ENCODE peak calls at places on chromosomes 5 and 9, in five cellular contexts. X is endothelial cell, B is nephron progenitor cell, Q is fibroblast of lung, C is left ventricle myocardium inferior. Y is an unnamed sample.

GRCh38 chr5:127031147-127031862 is 947 bp upstream of the MARCHF3 start:
- DNase-seq in X (no peak), B (peak), Q (peak), C (no peak), Y (peak)

GRCh38 chr5:173328896-173329369 is 719 bp upstream of the STC2 start:
- DNase-seq in X (no peak), B (peak), Q (peak), C (no peak), Y (no peak)

GRCh38 chr5:101425345-101425744 is 522.3 kb upstream of the ST8SIA4 start:
- DNase-seq in X (no peak), B (no peak), Q (peak), C (no peak), Y (no peak)

GRCh38 chr5:142719836-142720330 is 34.0 kb upstream of the FGF1 start:
- DNase-seq in X (no peak), B (no peak), Q (no peak), C (no peak), Y (no peak)

GRCh38 chr9:132090771-132091170 is 11.1 kb upstream of the MED27 start:
- DNase-seq in X (no peak), B (no peak), Q (peak), C (no peak), Y (no peak)

GRCh38 chr5:142689081-142689480 is 3.2 kb upstream of the FGF1 start:
- DNase-seq in X (no peak), B (no peak), Q (no peak), C (no peak), Y (no peak)

GRCh38 chr5:140141241-140141640 is 15.5 kb downstream of the IGIP start:
- DNase-seq in X (no peak), B (no peak), Q (peak), C (no peak), Y (no peak)

GRCh38 chr5:174617285-174617684 is 107.1 kb upstream of the MSX2 start:
- DNase-seq in X (no peak), B (no peak), Q (no peak), C (no peak), Y (no peak)

GRCh38 chr5:94245608-94246007 is 372.8 kb downstream of the KIAA0825 start:
- DNase-seq in X (no peak), B (no peak), Q (peak), C (no peak), Y (no peak)

GRCh38 chr9:21709464-21710058 is 92.9 kb upstream of the MTAP start:
- DNase-seq in X (peak), B (peak), Q (peak), C (no peak), Y (peak)

GRCh38 chr9:97419315-97419867 is 7.5 kb downstream of the TDRD7 start:
- DNase-seq in X (no peak), B (no peak), Q (peak), C (no peak), Y (no peak)

GRCh38 chr9:93085676-93086075 is 10.3 kb upstream of the CARD19 start:
- DNase-seq in X (no peak), B (no peak), Q (no peak), C (no peak), Y (no peak)

GRCh38 chr9:133086894-133087293 is 25.1 kb downstream of the CEL start:
- DNase-seq in X (no peak), B (no peak), Q (no peak), C (no peak), Y (no peak)

GRCh38 chr5:370311-370958 is 48.9 kb downstream of the AHRR start:
- DNase-seq in X (no peak), B (no peak), Q (no peak), C (no peak), Y (peak)

GRCh38 chr5:139726248-139726647 is 69.4 kb upstream of the PSD2 start:
- DNase-seq in X (no peak), B (no peak), Q (no peak), C (no peak), Y (no peak)

GRCh38 chr9:90053027-90053426 is 448.2 kb downstream of the GADD45G start:
- DNase-seq in X (no peak), B (peak), Q (no peak), C (no peak), Y (peak)

GRCh38 chr9:90140131-90140818 is 502.3 kb downstream of the DIRAS2 start:
- DNase-seq in X (no peak), B (peak), Q (no peak), C (no peak), Y (no peak)

GRCh38 chr5:75668348-75668895 is 48.8 kb downstream of the POC5 start:
- DNase-seq in X (no peak), B (no peak), Q (peak), C (no peak), Y (no peak)

GRCh38 chr5:75664933-75665332 is 52.3 kb downstream of the POC5 start:
- DNase-seq in X (no peak), B (no peak), Q (no peak), C (no peak), Y (no peak)

GRCh38 chr5:75667586-75667985 is 49.7 kb downstream of the POC5 start:
- DNase-seq in X (no peak), B (no peak), Q (no peak), C (no peak), Y (no peak)

GRCh38 chr5:75668988-75669760 is 48.1 kb downstream of the POC5 start:
- DNase-seq in X (no peak), B (no peak), Q (peak), C (no peak), Y (no peak)

GRCh38 chr5:75666801-75667200 is 50.4 kb downstream of the POC5 start:
- DNase-seq in X (no peak), B (no peak), Q (peak), C (no peak), Y (no peak)
- TF ChIP-seq CTCF in X (no peak), B (no peak), Q (no peak), C (no peak), Y (no peak)

DNA sequence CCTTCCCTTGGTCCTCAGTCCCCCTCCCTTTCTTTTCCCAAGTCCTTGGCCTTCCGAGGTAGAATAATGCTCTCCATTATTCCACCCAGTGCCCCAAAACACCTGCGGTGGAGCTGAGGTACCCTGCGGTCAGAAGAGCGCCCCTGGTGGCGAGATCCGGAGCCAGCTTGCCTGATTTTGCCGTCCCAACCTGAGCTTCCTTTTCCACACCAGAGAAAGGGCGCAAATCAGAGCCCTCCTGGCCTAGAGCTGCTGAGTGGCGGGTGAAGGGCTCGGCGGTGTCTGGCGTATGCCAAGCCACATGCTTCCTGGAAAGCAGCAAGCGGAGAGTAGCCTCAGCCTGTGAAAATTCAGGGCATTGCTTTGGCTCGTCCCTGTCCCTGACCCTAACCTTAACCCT is 21.1 kb upstream of the CARTPT start:
- DNase-seq in X (no peak), B (peak), Q (no peak), C (peak), Y (peak)
- TF ChIP-seq CTCF in X (peak), B (peak), Q (peak), C (peak), Y (peak)

GRCh38 chr5:175855041-175855720 is 16.2 kb upstream of the CPLX2 start:
- DNase-seq in X (no peak), B (no peak), Q (no peak), C (no peak), Y (no peak)

GRCh38 chr5:175851311-175851710 is 20.1 kb upstream of the CPLX2 start:
- DNase-seq in X (no peak), B (no peak), Q (no peak), C (no peak), Y (no peak)

GRCh38 chr5:175851727-175852126 is 19.7 kb upstream of the CPLX2 start:
- DNase-seq in X (no peak), B (no peak), Q (no peak), C (no peak), Y (no peak)

GRCh38 chr5:175854231-175855040 is 16.9 kb upstream of the CPLX2 start:
- DNase-seq in X (no peak), B (no peak), Q (no peak), C (no peak), Y (no peak)

GRCh38 chr5:175853573-175854230 is 17.7 kb upstream of the CPLX2 start:
- DNase-seq in X (no peak), B (no peak), Q (no peak), C (peak), Y (no peak)
- TF ChIP-seq CTCF in X (no peak), B (no peak), Q (no peak), C (no peak), Y (no peak)

DNA sequence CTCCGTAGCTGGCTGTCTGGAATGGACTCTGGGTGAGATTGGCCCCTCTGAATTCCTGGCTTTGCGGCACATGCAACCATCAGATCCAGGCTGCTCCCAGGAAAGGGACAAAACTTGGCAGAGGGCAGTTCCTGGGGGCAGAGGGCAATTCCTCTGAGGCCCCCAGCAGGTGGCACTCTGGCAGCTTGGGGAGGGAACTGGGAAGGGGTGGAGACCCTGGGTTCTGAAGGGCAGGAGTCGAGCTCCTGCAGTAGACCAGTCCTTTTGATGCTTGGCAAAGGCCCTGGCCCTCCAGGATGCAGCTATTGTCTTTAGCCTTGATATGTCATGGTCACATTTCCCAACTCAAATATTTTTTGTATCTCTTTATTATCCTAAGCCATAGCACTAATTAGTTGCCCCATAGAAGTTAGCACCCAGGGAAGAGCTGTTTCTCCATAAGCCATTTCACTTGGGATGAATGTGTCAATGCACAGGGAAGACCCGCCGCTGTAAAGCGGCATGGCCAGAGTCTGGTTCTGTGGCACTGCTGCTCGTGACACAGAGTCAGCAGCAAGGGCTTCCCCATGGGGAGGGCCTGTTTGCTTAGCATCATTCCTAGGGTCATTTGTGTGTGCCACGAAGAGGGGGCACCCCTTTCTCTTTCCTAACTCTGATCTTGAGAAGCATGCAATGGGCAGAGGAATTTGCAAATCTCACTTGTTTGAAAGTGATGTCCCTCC is 51.2 kb upstream of the CDK20 start:
- DNase-seq in X (no peak), B (no peak), Q (no peak), C (no peak), Y (no peak)
- TF ChIP-seq CTCF in X (no peak), B (no peak), Q (no peak), C (no peak), Y (no peak)

GRCh38 chr5:8340261-8340660 is 471.3 kb downstream of the MTRR start:
- DNase-seq in X (no peak), B (no peak), Q (no peak), C (no peak), Y (no peak)

GRCh38 chr5:8341416-8341815 is 472.5 kb downstream of the MTRR start:
- DNase-seq in X (no peak), B (no peak), Q (peak), C (no peak), Y (no peak)

DNA sequence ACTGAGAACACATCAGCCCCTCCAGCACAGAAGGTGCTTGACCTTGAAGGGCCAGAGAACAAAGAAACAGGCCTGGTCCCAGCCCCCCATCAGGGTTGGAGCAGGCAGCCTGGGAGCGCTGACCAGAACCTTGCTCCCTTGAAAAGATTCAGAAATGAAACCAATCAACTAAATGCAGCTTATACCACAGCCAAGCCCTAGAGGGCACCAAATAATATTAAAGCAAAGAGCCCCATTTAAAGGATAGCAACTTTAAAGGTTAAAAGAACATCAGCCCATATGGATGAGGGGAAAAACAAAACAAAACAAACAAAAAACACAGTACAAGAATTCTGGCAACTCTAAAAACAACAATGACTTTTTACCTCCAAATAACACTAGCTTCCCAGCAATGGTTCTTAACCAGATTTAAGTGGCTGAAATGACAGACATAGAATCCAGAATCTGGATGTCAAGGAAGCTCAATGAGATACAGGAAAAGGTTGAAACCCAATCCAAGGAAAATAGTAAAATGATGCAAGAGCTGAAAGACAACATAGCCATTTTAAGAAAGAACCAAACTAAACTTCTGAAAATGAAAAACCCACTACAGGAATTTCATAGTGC is 471.9 kb downstream of the MTRR start:
- DNase-seq in X (no peak), B (no peak), Q (peak), C (no peak), Y (no peak)
- TF ChIP-seq CTCF in X (peak), B (peak), Q (peak), C (peak), Y (peak)

Y was measured in glutamatergic neuron.